ENCODE peak calls at places on chromosomes 3 and 15, in eight cellular contexts. N is naive thymus-derived CD4-positive, alpha-beta T cell; J is NCI-H1417; P is cardiac fibroblast; U is dermis microvascular lymphatic vessel endothelial cell; B is HTR-8/SVneo; X is NCI-H2171 treated with DMSO at 0.1 percent for 48 hours; Z is hepatocyte. D is an unnamed sample.

GRCh38 chr3:163347944-163348343 is 1730.4 kb downstream of the SI start:
- DNase-seq in N (no peak), J (no peak), P (no peak), U (no peak), B (no peak), X (no peak), Z (no peak), D (no peak)

GRCh38 chr3:187830181-187830580 is 84.9 kb upstream of the BCL6 start:
- DNase-seq in N (no peak), J (no peak), P (no peak), U (no peak), B (no peak), X (no peak), Z (no peak), D (no peak)

GRCh38 chr3:126287536-126288181 is 69.5 kb downstream of the KLF15 start:
- DNase-seq in N (no peak), J (peak; percentile 71), P (peak; percentile 65), U (no peak), B (no peak), X (peak; percentile 27), Z (peak; percentile 80), D (peak; percentile 67)

GRCh38 chr3:185866555-185866954 is 41.7 kb upstream of the IGF2BP2 start:
- DNase-seq in N (no peak), J (no peak), P (no peak), U (no peak), B (no peak), X (no peak), Z (no peak), D (no peak)

GRCh38 chr3:58222161-58222724 is 11.5 kb upstream of the DNASE1L3 start:
- DNase-seq in N (no peak), J (peak; percentile 27), P (no peak), U (peak; percentile 45), B (no peak), X (no peak), Z (peak; percentile 37), D (no peak)

GRCh38 chr15:52112203-52112750 is 298 bp downstream of the BCL2L10 start:
- DNase-seq in N (peak; percentile 34), J (peak; percentile 52), P (no peak), U (no peak), B (no peak), X (no peak), Z (peak; percentile 46), D (no peak)

GRCh38 chr3:157467165-157467564 is 30.5 kb downstream of the PTX3 start:
- DNase-seq in N (no peak), J (no peak), P (peak; percentile 50), U (no peak), B (no peak), X (no peak), Z (no peak), D (no peak)

GRCh38 chr15:81155375-81156218 is 21.5 kb downstream of the CFAP161 start:
- DNase-seq in N (no peak), J (peak; percentile 62), P (peak; percentile 85), U (peak; percentile 21), B (peak; percentile 28), X (peak; percentile 24), Z (peak; percentile 63), D (peak; percentile 41)

GRCh38 chr3:36891651-36892268 is 53.1 kb downstream of the TRANK1 start:
- DNase-seq in N (no peak), J (no peak), P (no peak), U (no peak), B (no peak), X (peak; percentile 31), Z (no peak), D (no peak)

GRCh38 chr3:12125772-12126171 is 32.9 kb downstream of the TIMP4 start:
- DNase-seq in N (no peak), J (no peak), P (no peak), U (no peak), B (no peak), X (no peak), Z (no peak), D (no peak)

GRCh38 chr3:53073553-53074365 is 27.9 kb upstream of the SFMBT1 start:
- DNase-seq in N (no peak), J (no peak), P (no peak), U (no peak), B (no peak), X (no peak), Z (no peak), D (no peak)

GRCh38 chr3:122350814-122351418 is 25.9 kb downstream of the CSTA start:
- DNase-seq in N (no peak), J (no peak), P (peak; percentile 38), U (no peak), B (no peak), X (no peak), Z (no peak), D (no peak)

GRCh38 chr15:76642671-76643070 is 262.5 kb downstream of the SCAPER start:
- DNase-seq in N (no peak), J (no peak), P (no peak), U (no peak), B (no peak), X (no peak), Z (no peak), D (no peak)

GRCh38 chr3:46089237-46090011 is 62.1 kb upstream of the XCR1 start:
- DNase-seq in N (no peak), J (no peak), P (peak; percentile 83), U (no peak), B (peak; percentile 14), X (no peak), Z (peak; percentile 45), D (peak; percentile 41)

GRCh38 chr3:9795212-9795611 is 2.3 kb downstream of the ARPC4 start:
- DNase-seq in N (no peak), J (no peak), P (no peak), U (no peak), B (no peak), X (no peak), Z (no peak), D (no peak)

GRCh38 chr3:11996500-11996899 is 7.7 kb upstream of the SYN2 start:
- DNase-seq in N (no peak), J (no peak), P (no peak), U (no peak), B (no peak), X (peak; percentile 65), Z (peak; percentile 17), D (no peak)

GRCh38 chr3:178022599-178022998 is 513.6 kb upstream of the KCNMB2 start:
- DNase-seq in N (no peak), J (no peak), P (peak; percentile 30), U (no peak), B (no peak), X (no peak), Z (no peak), D (no peak)

GRCh38 chr3:172595648-172596393 is 72.6 kb upstream of the TNFSF10 start:
- DNase-seq in N (no peak), J (peak; percentile 30), P (peak; percentile 64), U (peak; percentile 71), B (peak; percentile 51), X (no peak), Z (peak; percentile 76), D (no peak)

GRCh38 chr3:126447456-126448106 is 28.1 kb downstream of the ZXDC start:
- DNase-seq in N (no peak), J (no peak), P (no peak), U (no peak), B (no peak), X (no peak), Z (no peak), D (no peak)

GRCh38 chr3:14725015-14725431 is 50.1 kb downstream of the C3orf20 start:
- DNase-seq in N (no peak), J (no peak), P (peak; percentile 90), U (no peak), B (no peak), X (no peak), Z (peak; percentile 23), D (peak; percentile 17)

GRCh38 chr3:43366466-43366865 is 80.1 kb downstream of the SNRK start:
- DNase-seq in N (no peak), J (no peak), P (peak; percentile 40), U (no peak), B (no peak), X (no peak), Z (no peak), D (peak; percentile 63)

GRCh38 chr3:114496021-114496434 is 202.2 kb downstream of the TIGIT start:
- DNase-seq in N (no peak), J (no peak), P (peak; percentile 47), U (no peak), B (no peak), X (no peak), Z (no peak), D (no peak)

GRCh38 chr3:8937064-8938020 is 25.9 kb downstream of the RAD18 start:
- DNase-seq in N (no peak), J (no peak), P (peak; percentile 82), U (peak; percentile 82), B (peak; percentile 56), X (no peak), Z (no peak), D (no peak)

GRCh38 chr3:53085476-53085875 is 39.6 kb upstream of the SFMBT1 start:
- DNase-seq in N (no peak), J (no peak), P (no peak), U (no peak), B (no peak), X (no peak), Z (no peak), D (no peak)

GRCh38 chr3:158532099-158532734 is 38.8 kb upstream of the MLF1 start:
- DNase-seq in N (no peak), J (peak; percentile 89), P (peak; percentile 78), U (peak; percentile 35), B (peak; percentile 7), X (peak; percentile 71), Z (peak; percentile 33), D (no peak)

GRCh38 chr15:46312133-46312740 is 677.4 kb downstream of the SQOR start:
- DNase-seq in N (peak; percentile 42), J (peak; percentile 87), P (peak; percentile 67), U (peak; percentile 36), B (peak; percentile 42), X (peak; percentile 93), Z (peak; percentile 88), D (no peak)

GRCh38 chr15:101357885-101358284 is 62.8 kb upstream of the SNRPA1 start:
- DNase-seq in N (no peak), J (no peak), P (no peak), U (no peak), B (no peak), X (no peak), Z (no peak), D (no peak)

GRCh38 chr3:58535531-58536500 is 1.2 kb downstream of the ACOX2 start:
- DNase-seq in N (no peak), J (no peak), P (peak; percentile 34), U (peak; percentile 46), B (no peak), X (peak; percentile 36), Z (peak; percentile 74), D (no peak)

GRCh38 chr15:52183562-52184173 is 7.5 kb downstream of the GNB5 start:
- DNase-seq in N (no peak), J (no peak), P (peak; percentile 54), U (peak; percentile 22), B (peak; percentile 17), X (no peak), Z (peak; percentile 60), D (no peak)